ENCODE peak calls at places on chromosomes 7 and 10, in six cellular contexts. D is tibial artery; W is right lobe of liver; Q is breast epithelium; J is Panc1; C is effector memory CD4-positive, alpha-beta T cell. P is an unnamed sample. For H3K27me3, the result is how much of the 10 kb centered on the place peaks cover.

GRCh38 chr7:111529507-111530355 is 32.6 kb downstream of the IMMP2L start:
- DNase-seq in C (no peak), J (no peak), W (no peak), D (no peak), Q (no peak), P (no peak)

GRCh38 chr10:7406712-7407333 is 4.0 kb downstream of the SFMBT2 start:
- DNase-seq in J (no peak), D (no peak), Q (no peak), C (no peak), W (peak), P (no peak)

GRCh38 chr10:31426425-31426824 is 107.4 kb downstream of the ZEB1 start:
- DNase-seq in J (peak), D (no peak), C (no peak), W (no peak), Q (no peak), P (no peak)

GRCh38 chr10:116542007-116542677 is 3.6 kb upstream of the PNLIP start:
- DNase-seq in J (no peak), C (no peak), D (no peak), W (no peak), Q (no peak), P (no peak)

GRCh38 chr7:8442814-8443304 is 9.4 kb downstream of the NXPH1 start:
- DNase-seq in C (no peak), Q (no peak), J (no peak), D (peak), W (peak), P (no peak)

GRCh38 chr7:30302656-30303311 is 18.4 kb downstream of the ZNRF2 start:
- DNase-seq in J (no peak), C (no peak), W (no peak), Q (no peak), D (no peak), P (no peak)

GRCh38 chr7:151924508-151924907 is 31.7 kb upstream of the GALNTL5 start:
- DNase-seq in D (no peak), J (no peak), Q (no peak), W (no peak), C (no peak), P (no peak)

GRCh38 chr10:117370205-117370604 is 5.0 kb downstream of the PDZD8 start:
- DNase-seq in C (no peak), W (no peak), Q (no peak), D (no peak), J (no peak), P (no peak)

GRCh38 chr7:67777119-67777518 is 780.5 kb downstream of the TYW1 start:
- DNase-seq in W (no peak), Q (no peak), D (no peak), J (no peak), C (no peak), P (no peak)

GRCh38 chr7:121531175-121532070 is 135.3 kb upstream of the FAM3C start:
- DNase-seq in C (no peak), J (no peak), Q (no peak), W (no peak), D (no peak), P (no peak)

GRCh38 chr7:131231381-131232220 is 96.1 kb upstream of the MKLN1 start:
- DNase-seq in W (no peak), J (no peak), Q (no peak), D (peak), C (peak), P (no peak)

GRCh38 chr10:32940321-32941264 is 17.4 kb downstream of the ITGB1 start:
- DNase-seq in Q (no peak), C (no peak), W (no peak), J (no peak), D (no peak), P (no peak)

GRCh38 chr7:15326044-15326644 is 235.7 kb downstream of the AGMO start:
- DNase-seq in D (no peak), W (no peak), J (peak), Q (no peak), C (no peak), P (no peak)

GRCh38 chr7:138431517-138431916 is 28.5 kb upstream of the TRIM24 start:
- DNase-seq in C (no peak), W (no peak), D (no peak), Q (no peak), J (no peak), P (no peak)

GRCh38 chr10:17643339-17643754 is 604 bp upstream of the STAM start:
- DNase-seq in D (peak), C (no peak), J (no peak), Q (peak), W (peak), P (no peak)

GRCh38 chr7:99997545-99998137 is 17.8 kb upstream of the ZKSCAN1 start:
- DNase-seq in Q (peak), W (peak), D (peak), J (no peak), C (peak), P (no peak)

GRCh38 chr7:107879400-107880035 is 11.5 kb upstream of the DLD start:
- DNase-seq in W (no peak), Q (no peak), D (no peak), J (peak), C (peak), P (no peak)

GRCh38 chr7:152541892-152542291 is 106.1 kb upstream of the KMT2C start:
- DNase-seq in D (no peak), J (no peak), W (peak), C (no peak), Q (no peak), P (no peak)

GRCh38 chr7:3879337-3880054 is 578.4 kb downstream of the SDK1 start:
- DNase-seq in Q (no peak), W (no peak), D (no peak), C (no peak), J (no peak), P (no peak)

GRCh38 chr10:93566435-93567276 is at the start of gene FFAR4:
- DNase-seq in D (peak), Q (no peak), C (no peak), J (no peak), W (peak), P (peak)

GRCh38 chr10:8113616-8114015 is 59.1 kb downstream of the GATA3 start:
- DNase-seq in Q (no peak), W (no peak), D (no peak), J (no peak), C (no peak), P (no peak)

GRCh38 chr10:26805567-26806245 is 55.1 kb downstream of the ABI1 start:
- DNase-seq in Q (no peak), D (no peak), C (no peak), W (no peak), J (no peak), P (no peak)

GRCh38 chr7:139153832-139154231 is 44.3 kb upstream of the ZC3HAV1 start:
- DNase-seq in Q (no peak), C (no peak), J (no peak), D (no peak), W (no peak), P (no peak)

GRCh38 chr7:75042299-75042698 is 31.3 kb downstream of the RCC1L start:
- DNase-seq in Q (no peak), W (no peak), J (no peak), C (no peak), D (peak), P (no peak)

GRCh38 chr10:110323503-110323902 is 18.8 kb upstream of the SMNDC1 start:
- DNase-seq in Q (no peak), J (no peak), D (no peak), W (no peak), C (no peak), P (no peak)

GRCh38 chr7:7190142-7190541 is 7.8 kb downstream of the C1GALT1 start:
- DNase-seq in D (no peak), C (no peak), Q (no peak), W (no peak), J (no peak), P (no peak)

DNA sequence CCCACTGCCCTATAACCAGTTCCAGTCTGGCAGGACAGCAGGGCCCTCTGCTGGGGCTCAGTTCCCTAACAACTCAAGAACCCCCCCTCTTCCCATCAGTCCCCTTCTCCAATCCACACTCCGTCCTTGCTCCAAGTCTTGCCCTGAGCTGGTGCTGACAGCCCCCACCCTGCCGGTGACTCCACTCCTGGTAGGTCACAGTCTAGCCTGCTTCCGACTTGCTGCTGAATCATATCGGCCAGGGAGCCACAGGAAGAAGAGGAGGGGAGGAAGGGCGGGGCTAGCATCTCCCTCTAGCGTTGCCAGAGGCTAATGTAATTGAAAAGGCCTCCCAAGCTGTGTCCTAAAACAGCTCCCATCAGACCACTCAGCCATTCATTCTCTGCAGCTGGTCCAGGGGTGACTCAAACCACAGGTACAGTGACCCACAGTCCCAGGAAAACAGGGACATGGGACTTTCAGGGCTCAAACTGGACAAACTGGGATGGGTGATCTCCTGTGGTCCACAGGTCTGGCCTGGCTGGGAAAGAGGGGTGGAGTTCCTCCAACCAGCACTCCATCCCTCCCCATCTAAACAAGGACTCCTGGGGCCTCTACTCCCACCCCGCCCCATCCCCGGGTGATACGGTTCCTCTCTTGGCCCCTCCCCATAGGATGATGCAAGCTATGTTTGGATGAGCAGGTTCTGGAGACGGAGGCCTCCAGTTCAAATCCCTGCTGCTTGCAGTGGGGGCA is 158.8 kb downstream of the SH3PXD2A start:
- DNase-seq in J (peak), Q (no peak), C (peak), W (peak), D (peak), P (peak)
- H3K4me3 ChIP-seq in J (no peak), Q (no peak), C (peak), W (no peak), D (no peak), P (no peak)

GRCh38 chr10:122115874-122116273 is 126.9 kb downstream of the TACC2 start:
- DNase-seq in Q (no peak), D (no peak), J (no peak), W (no peak), C (no peak), P (no peak)

GRCh38 chr10:122112625-122113160 is 123.7 kb downstream of the TACC2 start:
- DNase-seq in Q (peak), W (peak), C (no peak), J (peak), D (peak), P (no peak)

GRCh38 chr10:122116331-122116730 is 127.4 kb downstream of the TACC2 start:
- DNase-seq in D (no peak), Q (no peak), J (no peak), W (no peak), C (no peak), P (no peak)

GRCh38 chr10:122113161-122113944 is 124.4 kb downstream of the TACC2 start:
- DNase-seq in J (no peak), D (peak), W (peak), C (no peak), Q (peak), P (peak)

GRCh38 chr10:122114156-122114747 is 125.3 kb downstream of the TACC2 start:
- DNase-seq in C (no peak), W (no peak), Q (no peak), J (no peak), D (peak), P (no peak)
- H3K27ac ChIP-seq in C (no peak), W (peak), Q (peak), J (peak), D (peak), P (peak)

GRCh38 chr10:120386896-120387295 is 70.1 kb upstream of the PLPP4 start:
- DNase-seq in D (no peak), C (no peak), W (no peak), J (no peak), Q (no peak), P (no peak)
- H3K27me3 ChIP-seq in D (under half), C (under half), W (under half), J (under half), Q (under half), P (under half)

DNA sequence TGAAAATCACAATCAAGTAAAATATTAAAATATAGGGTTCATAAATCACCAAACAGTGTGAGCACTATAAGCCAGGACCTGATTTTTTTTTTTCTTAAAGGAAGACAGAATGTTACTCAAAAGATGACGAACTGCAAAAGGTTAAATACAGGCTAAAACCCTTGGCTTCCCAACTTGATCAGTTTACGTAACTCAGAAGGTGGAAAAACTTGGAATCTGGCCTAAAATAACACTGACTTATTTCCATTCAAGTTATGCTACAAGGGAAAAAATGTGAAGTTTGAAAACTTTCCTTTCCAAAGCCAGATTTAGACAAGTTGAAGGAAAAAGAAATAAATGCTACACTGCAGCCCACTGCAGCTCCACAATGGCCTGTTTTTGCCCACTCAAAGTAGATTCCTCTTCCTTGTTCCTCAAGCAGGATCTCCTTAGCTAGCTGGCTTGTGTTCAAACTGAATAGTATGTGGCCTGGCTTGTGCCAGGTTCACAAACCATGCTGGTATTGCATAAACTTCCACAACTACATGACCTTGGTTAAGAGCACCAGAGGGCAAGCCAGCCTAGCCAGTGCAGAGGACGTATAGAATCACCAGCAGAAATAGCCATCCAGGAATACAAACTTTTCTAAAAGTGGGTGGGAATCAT is 166.2 kb downstream of the CPEB3 start:
- DNase-seq in J (no peak), D (peak), C (no peak), Q (no peak), W (peak), P (no peak)
- H3K4me3 ChIP-seq in J (no peak), D (no peak), C (no peak), Q (no peak), W (no peak), P (no peak)

DNA sequence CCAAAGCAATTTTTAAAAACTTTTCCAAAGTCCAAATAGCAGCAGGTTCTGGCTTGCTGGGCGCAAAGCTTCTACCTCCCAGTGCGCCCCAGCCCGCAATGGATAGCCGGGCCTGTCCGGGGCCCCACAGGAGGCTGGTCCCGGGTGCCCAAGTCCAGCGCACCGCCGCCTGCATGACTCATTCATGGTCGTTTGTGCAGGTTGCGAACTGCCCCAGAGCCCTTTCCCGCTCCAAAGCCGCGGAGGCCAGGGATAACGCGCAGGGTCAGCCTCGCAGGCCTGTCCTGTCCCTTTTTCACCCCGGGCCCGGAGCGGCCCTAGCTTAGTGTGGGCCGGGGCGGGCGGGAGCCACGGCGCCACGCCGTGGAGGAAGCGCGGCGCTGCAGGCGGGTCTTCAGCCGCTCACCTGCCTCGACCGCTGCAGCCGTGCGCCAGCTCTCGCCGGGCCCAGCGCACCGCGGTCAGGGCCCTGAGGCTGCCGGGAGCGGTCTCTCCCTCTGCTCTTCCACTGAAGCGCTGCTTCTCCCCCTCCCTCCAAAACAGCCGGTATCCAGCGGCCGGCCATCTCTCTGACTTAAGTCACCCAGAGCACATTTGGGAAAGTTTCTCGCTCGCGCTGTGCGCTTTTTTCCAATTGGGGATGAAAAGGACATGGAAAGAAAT is 1.7 kb upstream of the EGR2 start:
- DNase-seq in W (peak), J (no peak), C (peak), Q (peak), D (peak), P (peak)
- H3K27ac ChIP-seq in W (peak), J (no peak), C (peak), Q (peak), D (peak), P (no peak)

DNA sequence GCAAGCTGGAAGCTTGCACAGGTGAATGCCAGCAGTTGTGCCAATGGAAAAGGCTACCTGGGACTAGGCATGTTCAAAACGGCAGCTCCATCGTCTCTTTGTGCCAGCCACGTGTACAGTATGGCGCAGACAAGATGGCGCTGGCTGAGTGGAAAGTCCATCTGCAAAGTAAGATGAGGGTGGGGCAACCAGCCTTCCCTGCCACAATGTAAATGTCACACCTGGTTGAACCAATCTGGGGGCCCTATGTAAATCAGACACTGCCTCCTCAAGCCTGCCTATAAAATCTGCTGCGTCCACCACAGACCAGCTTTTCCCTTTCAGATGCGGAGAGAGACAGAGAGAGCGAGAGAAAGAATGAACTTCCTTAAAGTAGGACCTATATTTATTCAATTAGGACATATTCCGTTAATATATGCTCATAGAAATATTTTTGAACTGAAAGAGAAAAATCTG is 18.5 kb upstream of the C7orf33 start:
- DNase-seq in C (no peak), Q (no peak), W (no peak), D (no peak), J (no peak), P (no peak)
- H3K27me3 ChIP-seq in C (under half), Q (under half), W (under half), D (under half), J (under half), P (under half)

P was measured in dorsolateral prefrontal cortex.